ENCODE peak calls at places on chromosome 11, in seven cellular contexts. C is mesendoderm, F is IMR-90, G is H9, Z is H1, M is mesenchymal stem cell, T is trophoblast cell. Y is an unnamed sample.

GRCh38 chr11:74004694-74005615 is 3.9 kb downstream of the UCP3 start:
- DNase-seq in G (no peak), C (no peak), T (no peak), M (no peak), F (no peak), Z (no peak), Y (no peak)

GRCh38 chr11:19116315-19116970 is 525 bp upstream of the ZDHHC13 start:
- DNase-seq in T (no peak), F (no peak), Z (no peak), C (no peak), M (no peak), G (no peak), Y (no peak)

GRCh38 chr11:28529046-28529445 is 420.9 kb downstream of the METTL15 start:
- DNase-seq in Z (no peak), G (no peak), T (peak), M (peak), C (peak), F (peak), Y (no peak)

GRCh38 chr11:118415739-118416068 is 14.3 kb downstream of the ATP5MG start:
- DNase-seq in G (peak), Z (peak), T (peak), C (peak), F (peak), M (peak), Y (no peak)

GRCh38 chr11:9639985-9640384 is 23.9 kb upstream of the SWAP70 start:
- DNase-seq in Z (no peak), T (peak), F (no peak), C (no peak), G (no peak), M (no peak), Y (no peak)

GRCh38 chr11:83681944-83682644 is 395.9 kb upstream of the CCDC90B start:
- DNase-seq in Z (no peak), G (no peak), F (no peak), C (no peak), M (no peak), T (no peak), Y (no peak)

GRCh38 chr11:116109228-116109627 is 605.0 kb upstream of the CADM1 start:
- DNase-seq in T (peak), C (no peak), Z (no peak), F (peak), G (peak), M (peak), Y (no peak)

GRCh38 chr11:27309064-27309463 is 54.0 kb downstream of the CCDC34 start:
- DNase-seq in F (no peak), Z (no peak), G (no peak), T (peak), M (no peak), C (no peak), Y (no peak)

GRCh38 chr11:75938543-75938942 is 123.5 kb downstream of the UVRAG start:
- DNase-seq in M (peak), G (no peak), F (peak), T (no peak), Z (no peak), C (no peak), Y (no peak)

GRCh38 chr11:16615480-16615879 is 123.0 kb upstream of the C11orf58 start:
- DNase-seq in T (no peak), C (no peak), F (no peak), Z (no peak), G (no peak), M (no peak), Y (no peak)

GRCh38 chr11:88292156-88292844 is 45.2 kb downstream of the CTSC start:
- DNase-seq in C (no peak), M (no peak), T (no peak), Z (no peak), G (no peak), F (peak), Y (no peak)

GRCh38 chr11:1654388-1655167 is 25.0 kb downstream of the KRTAP5-5 start:
- DNase-seq in C (no peak), F (no peak), Z (no peak), T (no peak), M (peak), G (no peak), Y (no peak)

GRCh38 chr11:102868359-102868758 is 6.4 kb downstream of the MMP12 start:
- DNase-seq in F (peak), C (no peak), M (peak), G (no peak), Z (no peak), T (peak), Y (no peak)

GRCh38 chr11:17762309-17762974 is 27.9 kb downstream of the KCNC1 start:
- DNase-seq in M (no peak), T (peak), C (no peak), F (no peak), Z (no peak), G (no peak), Y (no peak)

GRCh38 chr11:199782-200181 is 6.9 kb downstream of the SCGB1C1 start:
- DNase-seq in Z (peak), M (no peak), T (no peak), F (no peak), C (peak), G (no peak), Y (no peak)

GRCh38 chr11:73322111-73322985 is 14.3 kb downstream of the ARHGEF17 start:
- DNase-seq in F (peak), G (no peak), M (peak), C (no peak), Z (no peak), T (no peak), Y (no peak)

GRCh38 chr11:808427-809286 is 1.1 kb upstream of the RPLP2 start:
- DNase-seq in Z (no peak), C (no peak), F (no peak), G (no peak), M (no peak), T (peak), Y (no peak)

GRCh38 chr11:134610116-134610910 is 198.3 kb upstream of the B3GAT1 start:
- DNase-seq in M (no peak), G (no peak), F (no peak), T (no peak), C (no peak), Z (peak), Y (no peak)

GRCh38 chr11:45489281-45489906 is 176.0 kb downstream of the CHST1 start:
- DNase-seq in M (no peak), Z (no peak), F (no peak), C (peak), G (no peak), T (no peak), Y (no peak)

GRCh38 chr11:14904745-14905103 is 12.7 kb upstream of the CYP2R1 start:
- DNase-seq in F (peak), M (peak), Z (peak), T (peak), G (peak), C (peak), Y (no peak)

GRCh38 chr11:117934526-117935307 is 5.5 kb upstream of the TMPRSS13 start:
- DNase-seq in T (no peak), C (no peak), M (no peak), F (no peak), G (peak), Z (no peak), Y (no peak)

GRCh38 chr11:128210148-128210940 is 377.0 kb downstream of the ETS1 start:
- DNase-seq in T (peak), M (peak), C (peak), Z (no peak), F (peak), G (peak), Y (no peak)

GRCh38 chr11:120652705-120653335 is 141.3 kb downstream of the GRIK4 start:
- DNase-seq in Z (no peak), T (peak), F (peak), G (no peak), M (peak), C (no peak), Y (no peak)

GRCh38 chr11:17792161-17792560 is 57.6 kb downstream of the KCNC1 start:
- DNase-seq in C (no peak), F (no peak), G (no peak), Z (no peak), M (no peak), T (no peak), Y (no peak)

GRCh38 chr11:17952487-17952886 is 60.4 kb downstream of the SERGEF start:
- DNase-seq in C (no peak), M (no peak), Z (no peak), F (no peak), T (no peak), G (no peak), Y (no peak)

GRCh38 chr11:80533463-80533862 is 1092.6 kb upstream of the TENM4 start:
- DNase-seq in F (no peak), G (no peak), C (no peak), M (no peak), Z (no peak), T (no peak), Y (no peak)

GRCh38 chr11:128524172-128524571 is 63.2 kb downstream of the ETS1 start:
- DNase-seq in M (no peak), F (no peak), G (no peak), Z (no peak), C (no peak), T (no peak), Y (no peak)

GRCh38 chr11:134802116-134802515 is 390.1 kb upstream of the B3GAT1 start:
- DNase-seq in C (peak), F (no peak), Z (no peak), M (no peak), T (peak), G (no peak), Y (peak)

GRCh38 chr11:120181446-120181992 is 29.3 kb upstream of the OAF start:
- DNase-seq in T (no peak), G (no peak), C (no peak), M (no peak), F (no peak), Z (no peak), Y (no peak)

GRCh38 chr11:708511-708910 is 2.5 kb downstream of the EPS8L2 start:
- DNase-seq in T (no peak), M (no peak), Z (no peak), F (no peak), C (no peak), G (no peak), Y (no peak)

GRCh38 chr11:48036011-48036410 is 55.7 kb downstream of the PTPRJ start:
- DNase-seq in Z (no peak), M (no peak), C (peak), T (no peak), G (no peak), F (peak), Y (no peak)

GRCh38 chr11:2924821-2925675 is 4.2 kb downstream of the PHLDA2 start:
- DNase-seq in C (no peak), Z (no peak), M (no peak), F (no peak), G (no peak), T (peak), Y (no peak)

GRCh38 chr11:80748207-80748606 is 1307.4 kb upstream of the TENM4 start:
- DNase-seq in C (no peak), G (no peak), M (no peak), F (no peak), Z (no peak), T (no peak), Y (no peak)

GRCh38 chr11:78188809-78189724 is at the start of gene USP35:
- DNase-seq in M (no peak), C (no peak), T (no peak), F (no peak), Z (no peak), G (no peak), Y (no peak)

GRCh38 chr11:35549787-35550186 is 24.4 kb upstream of the PAMR1 start:
- DNase-seq in Z (no peak), F (peak), G (no peak), M (peak), T (peak), C (peak), Y (peak)

DNA sequence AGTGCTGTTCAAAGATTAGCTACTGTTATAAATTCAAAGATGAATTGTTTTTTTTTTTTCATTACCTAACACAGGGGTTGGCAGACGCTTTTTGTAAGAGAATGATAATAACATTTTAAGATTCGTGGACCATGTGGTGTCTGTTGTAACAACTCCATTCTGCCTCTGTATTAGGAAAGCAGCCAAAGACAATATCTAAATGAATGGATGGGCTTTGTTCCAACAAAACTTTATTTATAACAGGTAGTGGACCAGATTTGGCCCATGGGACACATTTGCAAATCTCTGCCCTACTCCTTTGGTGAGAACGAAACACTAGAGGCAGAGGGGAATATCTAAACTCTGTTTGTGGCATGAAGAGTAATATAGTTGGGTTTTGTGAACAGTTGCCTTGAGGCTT is 83.6 kb upstream of the BLID start:
- DNase-seq in Z (no peak), M (no peak), C (no peak), T (no peak), F (no peak), G (no peak), Y (no peak)
- H2BK120ac ChIP-seq in Z (no peak), M (no peak), C (no peak), T (no peak), F (peak), G (no peak), Y (no peak)

DNA sequence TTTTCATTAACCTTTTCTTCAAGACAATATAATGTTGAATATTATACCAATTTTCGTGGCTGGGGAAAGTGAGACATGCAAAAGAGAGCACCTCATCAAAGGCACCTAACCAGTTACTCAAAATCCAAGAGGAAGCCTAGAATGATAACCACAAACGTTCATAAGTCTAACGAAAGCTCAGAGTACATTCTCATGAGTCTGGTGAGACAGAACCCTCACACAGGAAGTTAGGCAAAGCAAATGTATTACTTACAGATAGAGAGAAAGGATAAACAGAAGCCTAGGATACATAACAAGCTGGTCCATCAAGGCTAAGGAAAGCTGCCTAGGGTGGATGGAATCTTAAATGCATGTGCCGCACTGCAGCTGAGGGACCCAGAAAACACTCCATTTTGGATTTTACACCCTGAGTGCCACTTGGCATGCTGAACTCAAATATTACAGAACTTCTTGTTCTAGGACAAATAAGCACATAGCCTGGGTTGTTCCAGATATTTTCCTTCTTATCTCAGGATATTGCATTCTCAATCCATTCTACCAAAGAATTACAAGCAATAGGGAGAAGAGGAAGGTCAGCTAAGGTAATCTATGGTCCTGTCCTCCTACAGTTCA is 112.3 kb upstream of the ANO3 start:
- DNase-seq in M (peak), G (no peak), T (no peak), F (peak), Z (no peak), C (no peak), Y (no peak)
- H3K27ac ChIP-seq in M (no peak), G (no peak), T (no peak), F (peak), Z (no peak), C (no peak), Y (no peak)

DNA sequence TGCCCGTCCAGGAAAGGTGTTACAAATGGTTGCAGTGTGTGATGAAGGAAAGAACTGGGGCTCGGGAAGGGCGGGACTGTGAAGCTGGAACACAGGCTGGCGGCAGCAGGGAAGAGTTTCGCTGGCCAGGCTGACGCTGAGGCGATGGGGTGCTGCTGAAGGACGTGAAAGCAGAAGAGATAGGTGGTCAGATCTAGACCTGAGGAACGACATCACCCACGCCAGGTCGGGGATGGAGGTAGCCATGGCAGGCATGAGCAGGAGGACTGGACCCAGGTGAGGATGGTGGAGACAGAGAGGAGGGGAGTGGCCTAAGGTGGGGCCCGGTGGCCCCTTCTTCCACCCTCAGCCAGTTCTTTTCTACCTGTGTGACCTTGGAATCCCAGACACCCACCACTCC is 9.1 kb downstream of the CDC42EP2 start:
- DNase-seq in G (no peak), M (no peak), C (no peak), F (no peak), T (no peak), Z (no peak), Y (no peak)
- H2BK120ac ChIP-seq in G (no peak), M (no peak), C (no peak), F (no peak), T (no peak), Z (no peak), Y (no peak)

GRCh38 chr11:12137938-12138731 is 27.7 kb downstream of the MICAL2 start:
- DNase-seq in Z (no peak), G (no peak), M (peak), F (peak), C (peak), T (peak), Y (no peak)
- H3K27ac ChIP-seq in Z (no peak), G (no peak), M (peak), F (peak), C (no peak), T (no peak), Y (no peak)

DNA sequence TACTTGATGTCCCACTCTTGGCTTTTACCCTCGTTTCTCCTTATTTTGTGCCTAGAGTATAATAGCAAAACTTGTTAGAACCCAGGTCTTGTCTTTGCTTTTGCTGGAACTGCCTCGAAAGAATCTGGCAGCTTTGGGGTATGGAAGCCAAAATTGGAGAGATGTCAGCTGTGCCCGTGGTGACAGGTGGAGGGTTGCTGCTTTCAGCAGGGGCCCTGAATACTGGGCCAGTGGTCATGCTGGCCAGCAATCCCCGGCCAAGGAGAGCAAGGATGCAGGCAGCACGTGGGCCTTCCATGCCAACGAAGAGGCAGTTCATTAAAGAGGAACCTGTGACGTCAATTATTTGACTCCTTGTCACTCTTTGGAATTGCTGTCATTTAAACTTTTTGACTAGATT is 181.1 kb downstream of the HIPK3 start:
- DNase-seq in Z (no peak), M (no peak), C (no peak), F (no peak), G (no peak), T (peak), Y (no peak)
- H2BK120ac ChIP-seq in Z (no peak), M (no peak), C (no peak), F (no peak), G (no peak), T (no peak), Y (no peak)

DNA sequence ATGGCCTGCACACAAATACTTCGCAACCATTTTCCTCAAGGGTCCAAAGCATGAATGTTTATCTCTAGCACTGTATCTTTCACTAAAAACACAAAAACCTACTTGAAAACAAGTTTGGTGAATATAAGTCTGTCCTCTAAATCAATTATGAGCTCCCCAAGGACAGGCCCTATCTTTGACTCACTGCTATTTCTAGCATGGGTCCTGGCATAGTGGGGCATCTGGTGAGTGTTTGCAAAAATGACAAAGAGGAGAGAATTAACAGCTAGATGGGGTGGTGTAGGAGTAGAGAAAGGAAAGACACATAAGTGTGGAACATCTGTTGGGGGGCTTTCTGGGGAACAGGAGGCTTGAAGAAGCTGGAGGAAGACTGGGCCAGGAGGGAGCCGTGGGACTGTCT is 74.0 kb upstream of the PHOX2A start:
- DNase-seq in G (no peak), F (no peak), T (no peak), M (no peak), C (no peak), Z (no peak), Y (no peak)
- H3K27ac ChIP-seq in G (no peak), F (no peak), T (no peak), M (no peak), C (no peak), Z (no peak), Y (no peak)

GRCh38 chr11:64449381-64450167 is 90.6 kb downstream of the RPS6KA4 start:
- DNase-seq in M (peak), F (peak), G (peak), T (peak), C (peak), Z (peak), Y (peak)

GRCh38 chr11:64451856-64452255 is 92.9 kb downstream of the RPS6KA4 start:
- DNase-seq in C (no peak), Z (no peak), T (no peak), M (no peak), G (no peak), F (no peak), Y (no peak)

GRCh38 chr11:64447717-64448598 is 89.0 kb downstream of the RPS6KA4 start:
- DNase-seq in C (peak), G (peak), M (peak), F (peak), Z (no peak), T (peak), Y (no peak)

GRCh38 chr11:64448599-64449380 is 89.8 kb downstream of the RPS6KA4 start:
- DNase-seq in T (peak), G (peak), M (peak), C (peak), Z (peak), F (peak), Y (peak)

GRCh38 chr11:64450168-64450560 is 91.2 kb downstream of the RPS6KA4 start:
- DNase-seq in F (no peak), M (no peak), T (no peak), Z (no peak), C (no peak), G (peak), Y (no peak)
- H2BK120ac ChIP-seq in F (no peak), M (no peak), T (no peak), Z (no peak), C (no peak), G (no peak), Y (no peak)